ENCODE peak calls at places on chromosome X, in seven cellular contexts. One of them, this sample, is unnamed.
A peak's percentile ranks its signal among the peaks of the same experiment; 100 is the strongest.

GRCh38 chrX:31268359-31268758 is 196.5 kb upstream of the FTHL17 start:
- DNase-seq in pancreas: no peak
- DNase-seq in BJ: no peak
- DNase-seq in brain microvascular endothelial cell: no peak
- DNase-seq in suprapubic skin: no peak
- DNase-seq in GM23338: no peak
- DNase-seq in foreskin fibroblast: no peak
- DNase-seq in this sample: no peak

GRCh38 chrX:46913710-46914109 is 1.5 kb downstream of the JADE3 start:
- DNase-seq in suprapubic skin: no peak
- DNase-seq in brain microvascular endothelial cell: peak; percentile 2
- DNase-seq in pancreas: no peak
- DNase-seq in GM23338: peak; percentile 17
- DNase-seq in BJ: no peak
- DNase-seq in foreskin fibroblast: peak; percentile 7
- DNase-seq in this sample: peak; percentile 27

GRCh38 chrX:132612990-132613564 is 124.2 kb upstream of the MBNL3 start:
- DNase-seq in suprapubic skin: no peak
- DNase-seq in GM23338: peak; percentile 65
- DNase-seq in pancreas: peak; percentile 78
- DNase-seq in foreskin fibroblast: no peak
- DNase-seq in brain microvascular endothelial cell: peak; percentile 27
- DNase-seq in BJ: no peak
- DNase-seq in this sample: peak; percentile 16

GRCh38 chrX:40444133-40444532 is 136.6 kb upstream of the ATP6AP2 start:
- DNase-seq in brain microvascular endothelial cell: no peak
- DNase-seq in BJ: no peak
- DNase-seq in GM23338: no peak
- DNase-seq in pancreas: no peak
- DNase-seq in suprapubic skin: no peak
- DNase-seq in foreskin fibroblast: no peak
- DNase-seq in this sample: no peak

GRCh38 chrX:53260836-53261235 is 20.5 kb downstream of the IQSEC2 start:
- DNase-seq in brain microvascular endothelial cell: no peak
- DNase-seq in GM23338: no peak
- DNase-seq in foreskin fibroblast: no peak
- DNase-seq in suprapubic skin: no peak
- DNase-seq in pancreas: no peak
- DNase-seq in BJ: no peak
- DNase-seq in this sample: no peak

GRCh38 chrX:150913511-150913910 is 15.0 kb upstream of the CD99L2 start:
- DNase-seq in brain microvascular endothelial cell: no peak
- DNase-seq in GM23338: no peak
- DNase-seq in BJ: no peak
- DNase-seq in pancreas: no peak
- DNase-seq in foreskin fibroblast: peak; percentile 50
- DNase-seq in suprapubic skin: no peak
- DNase-seq in this sample: peak; percentile 73

GRCh38 chrX:54529559-54530357 is at the start of gene GNL3L:
- DNase-seq in BJ: peak; percentile 37
- DNase-seq in pancreas: peak; percentile 86
- DNase-seq in suprapubic skin: peak; percentile 90
- DNase-seq in GM23338: peak; percentile 82
- DNase-seq in foreskin fibroblast: peak; percentile 77
- DNase-seq in brain microvascular endothelial cell: peak; percentile 70
- DNase-seq in this sample: peak; percentile 87

GRCh38 chrX:129690435-129690834 is 35.7 kb upstream of the APLN start:
- DNase-seq in GM23338: no peak
- DNase-seq in pancreas: no peak
- DNase-seq in brain microvascular endothelial cell: no peak
- DNase-seq in BJ: no peak
- DNase-seq in foreskin fibroblast: no peak
- DNase-seq in suprapubic skin: no peak
- DNase-seq in this sample: peak; percentile 71

GRCh38 chrX:54044877-54045328 is 630 bp upstream of the PHF8 start:
- DNase-seq in brain microvascular endothelial cell: no peak
- DNase-seq in BJ: no peak
- DNase-seq in foreskin fibroblast: no peak
- DNase-seq in GM23338: no peak
- DNase-seq in suprapubic skin: no peak
- DNase-seq in pancreas: no peak
- DNase-seq in this sample: no peak

GRCh38 chrX:136850441-136851175 is 29.9 kb downstream of the RBMX start:
- DNase-seq in pancreas: no peak
- DNase-seq in brain microvascular endothelial cell: no peak
- DNase-seq in GM23338: no peak
- DNase-seq in foreskin fibroblast: no peak
- DNase-seq in BJ: no peak
- DNase-seq in suprapubic skin: no peak
- DNase-seq in this sample: peak; percentile 20

GRCh38 chrX:87525771-87526229 is 8.2 kb downstream of the KLHL4 start:
- DNase-seq in suprapubic skin: no peak
- DNase-seq in GM23338: no peak
- DNase-seq in BJ: no peak
- DNase-seq in brain microvascular endothelial cell: peak; percentile 36
- DNase-seq in foreskin fibroblast: no peak
- DNase-seq in pancreas: no peak
- DNase-seq in this sample: no peak

GRCh38 chrX:149513713-149514427 is 8.8 kb upstream of the IDS start:
- DNase-seq in brain microvascular endothelial cell: no peak
- DNase-seq in foreskin fibroblast: no peak
- DNase-seq in pancreas: no peak
- DNase-seq in GM23338: no peak
- DNase-seq in suprapubic skin: no peak
- DNase-seq in BJ: no peak
- DNase-seq in this sample: peak; percentile 55

DNA sequence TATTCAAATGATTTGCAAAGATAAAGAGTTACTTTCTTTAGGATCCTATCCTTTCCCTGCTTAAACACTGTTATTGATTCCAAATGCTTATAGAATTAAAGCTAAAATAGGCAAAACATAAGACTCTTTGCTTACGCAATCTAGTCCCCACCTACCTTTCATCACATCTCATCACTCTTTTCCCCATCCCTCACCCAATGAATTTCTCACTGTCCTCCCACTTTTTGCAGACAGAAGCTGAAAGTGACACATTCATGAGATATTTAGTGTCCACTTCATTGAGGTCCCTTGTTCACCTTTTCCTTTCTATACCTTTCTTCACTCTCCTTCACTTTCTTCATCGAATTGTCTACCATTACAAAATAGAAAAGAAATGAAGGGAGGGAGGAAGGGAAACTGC is 424 bp downstream of the SATL1 start:
- DNase-seq in foreskin fibroblast: no peak
- DNase-seq in GM23338: no peak
- DNase-seq in pancreas: no peak
- DNase-seq in suprapubic skin: no peak
- DNase-seq in brain microvascular endothelial cell: no peak
- DNase-seq in BJ: no peak
- DNase-seq in this sample: no peak
- H3K4me3 ChIP-seq in foreskin fibroblast: peak overlapping the region; percentile 47
- H3K4me3 ChIP-seq in GM23338: peak overlapping the region; percentile 78
- H3K4me3 ChIP-seq in pancreas: no peak overlapping the region
- H3K4me3 ChIP-seq in suprapubic skin: peak overlapping the region; percentile 59
- H3K4me3 ChIP-seq in brain microvascular endothelial cell: no peak overlapping the region
- H3K4me3 ChIP-seq in BJ: no peak overlapping the region
- H3K4me3 ChIP-seq in this sample: peak overlapping the region; percentile 71

DNA sequence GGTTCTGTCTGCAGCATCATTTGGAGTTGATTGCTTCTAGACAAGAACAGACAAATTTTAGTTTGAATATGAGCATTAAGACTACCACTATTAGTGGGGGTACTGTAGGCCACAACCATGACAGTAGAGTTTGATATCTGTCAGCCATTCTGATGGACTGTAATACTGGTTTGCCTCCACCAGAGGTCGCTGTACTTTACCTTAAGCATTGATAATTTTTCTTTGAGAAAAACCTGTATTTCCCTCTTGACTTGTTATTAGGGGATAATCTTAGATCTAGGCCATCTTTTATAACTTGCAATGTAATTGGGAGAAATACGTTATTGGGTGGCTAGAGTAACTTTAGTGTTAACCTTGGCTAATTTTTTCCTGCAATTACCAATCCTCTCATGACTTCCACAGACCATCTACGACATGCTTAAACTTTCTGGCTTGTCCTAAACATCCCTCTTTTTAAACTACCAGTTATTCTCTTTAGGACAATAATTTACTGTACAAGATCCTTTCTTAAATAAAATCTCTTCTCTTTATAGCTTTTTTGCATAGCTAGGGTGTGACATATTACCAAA is 562.4 kb downstream of the MAGEB5 start:
- DNase-seq in suprapubic skin: no peak
- DNase-seq in pancreas: no peak
- DNase-seq in BJ: no peak
- DNase-seq in GM23338: peak; percentile 32
- DNase-seq in brain microvascular endothelial cell: no peak
- DNase-seq in foreskin fibroblast: no peak
- DNase-seq in this sample: no peak
- TF ChIP-seq CTCF in suprapubic skin: no peak
- TF ChIP-seq CTCF in pancreas: no peak
- TF ChIP-seq CTCF in BJ: no peak
- TF ChIP-seq CTCF in GM23338: no peak
- TF ChIP-seq CTCF in brain microvascular endothelial cell: peak; percentile 36
- TF ChIP-seq CTCF in foreskin fibroblast: no peak
- TF ChIP-seq CTCF in this sample: no peak

GRCh38 chrX:69150294-69150960 is 14.8 kb downstream of the PJA1 start:
- DNase-seq in BJ: no peak
- DNase-seq in pancreas: no peak
- DNase-seq in suprapubic skin: no peak
- DNase-seq in brain microvascular endothelial cell: no peak
- DNase-seq in foreskin fibroblast: no peak
- DNase-seq in GM23338: peak; percentile 28
- DNase-seq in this sample: no peak
- H3K4me3 ChIP-seq in BJ: no peak overlapping the region
- H3K4me3 ChIP-seq in pancreas: no peak overlapping the region
- H3K4me3 ChIP-seq in suprapubic skin: no peak overlapping the region
- H3K4me3 ChIP-seq in brain microvascular endothelial cell: no peak overlapping the region
- H3K4me3 ChIP-seq in foreskin fibroblast: no peak overlapping the region
- H3K4me3 ChIP-seq in GM23338: peak overlapping the region; percentile 46
- H3K4me3 ChIP-seq in this sample: no peak overlapping the region

GRCh38 chrX:16977771-16978170 is 31.3 kb downstream of the REPS2 start:
- DNase-seq in foreskin fibroblast: no peak
- DNase-seq in brain microvascular endothelial cell: no peak
- DNase-seq in pancreas: no peak
- DNase-seq in suprapubic skin: no peak
- DNase-seq in GM23338: no peak
- DNase-seq in BJ: no peak
- DNase-seq in this sample: no peak

GRCh38 chrX:16971694-16972093 is 25.2 kb downstream of the REPS2 start:
- DNase-seq in foreskin fibroblast: no peak
- DNase-seq in pancreas: no peak
- DNase-seq in suprapubic skin: no peak
- DNase-seq in BJ: no peak
- DNase-seq in GM23338: no peak
- DNase-seq in brain microvascular endothelial cell: no peak
- DNase-seq in this sample: no peak

GRCh38 chrX:16978193-16978984 is 31.9 kb downstream of the REPS2 start:
- DNase-seq in brain microvascular endothelial cell: no peak
- DNase-seq in pancreas: no peak
- DNase-seq in BJ: no peak
- DNase-seq in suprapubic skin: no peak
- DNase-seq in GM23338: no peak
- DNase-seq in foreskin fibroblast: no peak
- DNase-seq in this sample: no peak

GRCh38 chrX:16970977-16971376 is 24.5 kb downstream of the REPS2 start:
- DNase-seq in BJ: no peak
- DNase-seq in GM23338: no peak
- DNase-seq in brain microvascular endothelial cell: peak; percentile 25
- DNase-seq in foreskin fibroblast: peak; percentile 27
- DNase-seq in pancreas: no peak
- DNase-seq in suprapubic skin: no peak
- DNase-seq in this sample: peak; percentile 1

DNA sequence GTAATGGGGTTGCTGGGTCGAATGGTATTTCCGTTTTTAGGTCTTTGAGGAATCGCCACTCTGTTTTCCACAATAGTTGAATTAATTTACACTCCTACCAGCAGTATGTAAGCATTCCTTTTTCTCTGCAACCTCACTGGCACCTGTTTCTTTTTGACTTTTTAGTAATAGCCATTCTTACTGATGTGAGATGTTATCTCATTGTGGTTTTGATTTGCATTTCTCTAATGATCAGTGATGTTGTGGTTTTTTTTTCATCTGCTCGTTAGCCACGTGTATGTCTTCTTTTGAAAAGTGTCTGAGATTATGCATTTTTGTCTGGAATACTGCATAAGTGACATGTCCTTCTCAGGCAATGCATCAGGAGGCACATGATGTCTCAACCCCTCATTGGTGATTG is 28.8 kb downstream of the REPS2 start:
- DNase-seq in pancreas: no peak
- DNase-seq in foreskin fibroblast: no peak
- DNase-seq in BJ: no peak
- DNase-seq in suprapubic skin: no peak
- DNase-seq in brain microvascular endothelial cell: no peak
- DNase-seq in GM23338: no peak
- DNase-seq in this sample: no peak
- TF ChIP-seq CTCF in pancreas: no peak
- TF ChIP-seq CTCF in foreskin fibroblast: no peak
- TF ChIP-seq CTCF in BJ: no peak
- TF ChIP-seq CTCF in suprapubic skin: no peak
- TF ChIP-seq CTCF in brain microvascular endothelial cell: no peak
- TF ChIP-seq CTCF in GM23338: no peak
- TF ChIP-seq CTCF in this sample: no peak

GRCh38 chrX:10032147-10032546 is 65.0 kb downstream of the CLDN34 start:
- DNase-seq in brain microvascular endothelial cell: no peak
- DNase-seq in BJ: no peak
- DNase-seq in suprapubic skin: no peak
- DNase-seq in foreskin fibroblast: no peak
- DNase-seq in pancreas: no peak
- DNase-seq in GM23338: no peak
- DNase-seq in this sample: no peak

GRCh38 chrX:10033360-10034007 is 66.3 kb downstream of the CLDN34 start:
- DNase-seq in suprapubic skin: no peak
- DNase-seq in pancreas: no peak
- DNase-seq in BJ: no peak
- DNase-seq in GM23338: no peak
- DNase-seq in brain microvascular endothelial cell: no peak
- DNase-seq in foreskin fibroblast: no peak
- DNase-seq in this sample: no peak

GRCh38 chrX:10030570-10030969 is 63.4 kb downstream of the CLDN34 start:
- DNase-seq in BJ: no peak
- DNase-seq in suprapubic skin: no peak
- DNase-seq in GM23338: no peak
- DNase-seq in foreskin fibroblast: no peak
- DNase-seq in brain microvascular endothelial cell: peak; percentile 81
- DNase-seq in pancreas: no peak
- DNase-seq in this sample: no peak

GRCh38 chrX:10034740-10035260 is 67.6 kb downstream of the CLDN34 start:
- DNase-seq in GM23338: no peak
- DNase-seq in BJ: no peak
- DNase-seq in pancreas: no peak
- DNase-seq in foreskin fibroblast: no peak
- DNase-seq in suprapubic skin: no peak
- DNase-seq in brain microvascular endothelial cell: no peak
- DNase-seq in this sample: no peak

DNA sequence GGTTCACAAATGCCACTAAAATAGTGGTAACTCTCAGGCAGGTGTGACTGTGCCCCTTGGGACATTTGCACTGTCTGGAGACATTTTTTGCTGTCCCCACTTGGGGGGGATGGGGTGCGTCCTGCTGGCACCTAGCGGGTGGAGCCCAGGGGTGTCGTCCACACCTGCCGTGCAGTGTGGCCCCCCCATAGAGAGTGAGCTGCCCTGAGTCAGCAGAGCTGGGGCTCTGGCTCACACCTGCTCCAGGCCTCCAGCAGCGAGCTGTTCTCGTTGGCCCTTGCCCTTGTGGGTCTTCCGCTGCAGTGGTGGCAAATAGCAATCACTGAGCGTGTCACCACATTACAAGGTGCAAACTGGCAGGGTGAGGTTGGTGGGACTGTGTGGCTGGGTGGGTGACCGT is 64.6 kb downstream of the CLDN34 start:
- DNase-seq in pancreas: no peak
- DNase-seq in brain microvascular endothelial cell: no peak
- DNase-seq in GM23338: no peak
- DNase-seq in suprapubic skin: no peak
- DNase-seq in BJ: no peak
- DNase-seq in foreskin fibroblast: no peak
- DNase-seq in this sample: no peak
- H3K4me3 ChIP-seq in pancreas: no peak overlapping the region
- H3K4me3 ChIP-seq in brain microvascular endothelial cell: no peak overlapping the region
- H3K4me3 ChIP-seq in GM23338: no peak overlapping the region
- H3K4me3 ChIP-seq in suprapubic skin: no peak overlapping the region
- H3K4me3 ChIP-seq in BJ: no peak overlapping the region
- H3K4me3 ChIP-seq in foreskin fibroblast: no peak overlapping the region
- H3K4me3 ChIP-seq in this sample: no peak overlapping the region